ENCODE peak calls at places on chromosomes 13 and 19, in five cellular contexts. B is fibroblast of lung; D is A673; Z is CD8-positive, alpha-beta memory T cell; G is pancreas. K is an unnamed sample. For H3K36me3, the result is how much of the 10 kb centered on the place peaks cover.

GRCh38 chr13:74406439-74406838 is 272.2 kb upstream of the KLF12 start:
- DNase-seq in D (peak), Z (no peak), G (no peak), B (no peak), K (no peak)

GRCh38 chr19:40335101-40335500 is 13.1 kb downstream of the C19orf47 start:
- DNase-seq in G (no peak), Z (no peak), D (no peak), B (no peak), K (no peak)

GRCh38 chr13:31409678-31410356 is 210.0 kb downstream of the B3GLCT start:
- DNase-seq in G (no peak), Z (no peak), B (peak), D (peak), K (no peak)

GRCh38 chr13:85080726-85081125 is 718.5 kb downstream of the SLITRK6 start:
- DNase-seq in Z (no peak), B (no peak), D (no peak), G (no peak), K (no peak)

GRCh38 chr19:35225951-35226350 is 2.6 kb downstream of the FAM187B start:
- DNase-seq in Z (no peak), G (no peak), D (no peak), B (no peak), K (peak)

GRCh38 chr19:35164418-35164817 is 9.9 kb downstream of the FXYD5 start:
- DNase-seq in D (no peak), B (peak), G (no peak), Z (no peak), K (no peak)

GRCh38 chr19:40776966-40777794 is 867 bp upstream of the RAB4B start:
- DNase-seq in D (peak), Z (peak), B (peak), G (peak), K (peak)

GRCh38 chr19:56765107-56765506 is 75.4 kb downstream of the PEG3 start:
- DNase-seq in G (peak), B (no peak), D (peak), Z (no peak), K (peak)

GRCh38 chr13:94248454-94249233 is 230.8 kb downstream of the DCT start:
- DNase-seq in Z (no peak), B (peak), G (no peak), D (no peak), K (no peak)

GRCh38 chr19:48421548-48421947 is 24.2 kb upstream of the GRWD1 start:
- DNase-seq in Z (no peak), B (no peak), D (no peak), G (no peak), K (no peak)

GRCh38 chr19:54179921-54180452 is 7.0 kb upstream of the TMC4 start:
- DNase-seq in B (peak), Z (no peak), G (no peak), D (peak), K (peak)
- H3K27ac ChIP-seq in B (peak), Z (no peak), G (no peak), D (no peak), K (no peak)

DNA sequence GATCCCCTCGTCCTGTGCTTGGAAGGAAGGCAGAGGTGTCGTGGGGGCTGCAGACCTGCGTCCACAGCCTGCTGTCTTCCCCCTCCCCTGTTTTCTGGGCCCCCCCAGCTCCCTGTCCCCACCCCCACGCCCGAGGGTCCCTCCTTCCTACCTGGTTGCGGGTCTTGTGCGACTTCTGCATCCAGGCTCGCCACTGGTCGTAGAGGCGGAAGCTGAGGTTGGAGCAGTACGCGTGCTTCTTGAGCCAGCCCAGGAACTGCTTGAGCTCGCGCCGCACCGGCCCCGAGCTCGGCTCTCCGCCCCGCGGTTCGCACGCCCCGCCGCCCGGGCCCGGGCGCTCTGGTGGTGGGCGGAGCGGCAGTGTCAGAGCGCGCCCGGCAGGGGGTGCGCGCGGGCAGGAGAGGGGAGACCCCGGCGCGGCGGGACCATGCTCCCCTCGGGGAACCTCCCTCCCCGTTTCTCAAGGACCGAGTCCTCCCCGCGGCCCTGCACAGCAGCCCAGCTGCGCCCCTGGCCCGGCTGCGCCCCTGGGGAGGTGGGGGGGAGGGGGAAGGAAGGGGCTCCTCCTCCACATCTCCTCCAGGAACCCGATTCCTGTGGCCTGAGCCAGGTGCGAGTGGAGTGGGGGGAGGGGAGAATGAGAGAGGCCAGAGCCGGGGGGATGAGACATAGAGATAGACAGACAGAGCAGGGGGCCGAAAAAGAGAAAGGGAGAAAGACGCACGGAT is 5.7 kb downstream of the REX1BD start:
- DNase-seq in Z (peak), G (peak), B (peak), D (peak), K (peak)
- H3K4me3 ChIP-seq in Z (peak), G (no peak), B (peak), D (peak), K (no peak)

DNA sequence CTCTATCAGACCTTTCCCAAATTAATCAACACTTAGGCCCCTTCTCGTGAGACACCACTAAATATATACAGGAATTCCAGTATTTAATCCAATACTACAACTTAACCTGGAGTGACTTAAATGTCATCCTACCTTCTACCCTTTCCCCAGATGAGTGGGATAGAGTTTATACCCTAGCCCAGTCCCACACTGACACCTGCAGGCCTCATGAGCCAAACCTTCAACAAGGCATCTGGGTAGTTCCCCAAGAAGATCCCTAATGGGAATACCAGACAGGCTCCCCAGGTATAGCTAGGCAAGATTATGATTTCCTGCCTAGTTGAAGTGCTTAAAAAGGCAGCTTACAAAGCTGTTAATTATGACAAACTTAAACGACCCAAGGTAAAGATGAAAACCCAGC is 15.9 kb downstream of the ZNF83 start:
- DNase-seq in G (no peak), B (no peak), D (no peak), Z (no peak), K (no peak)
- H3K36me3 ChIP-seq in G (under half), B (under half), D (under half), Z (under half), K (under half)

GRCh38 chr13:108812165-108812564 is 182.8 kb downstream of the MYO16 start:
- DNase-seq in B (no peak), G (no peak), D (no peak), Z (no peak), K (no peak)

DNA sequence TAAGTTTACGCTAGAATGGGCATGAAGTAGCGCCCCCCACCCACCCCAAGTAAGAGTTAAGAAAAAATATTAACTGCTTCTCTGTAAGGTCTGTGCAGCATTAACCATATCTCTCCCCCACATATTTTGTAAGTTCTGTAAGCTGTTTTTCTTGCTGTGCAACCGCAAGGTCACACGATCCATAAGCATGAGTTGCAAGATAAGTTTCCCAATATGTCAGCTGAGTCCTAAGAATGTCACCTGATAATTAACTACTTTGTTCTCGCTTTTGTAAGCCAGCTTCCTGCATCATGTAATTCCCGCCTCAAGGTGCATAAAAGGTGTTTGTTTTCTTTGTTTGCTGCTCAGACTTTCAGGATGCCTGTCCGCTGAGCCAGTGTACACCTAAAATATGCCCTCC is 187.0 kb downstream of the MYO16 start:
- DNase-seq in Z (no peak), B (no peak), G (no peak), D (no peak), K (no peak)
- H3K27ac ChIP-seq in Z (no peak), B (no peak), G (no peak), D (no peak), K (no peak)

GRCh38 chr19:2252481-2253105 is 3.5 kb downstream of the AMH start:
- DNase-seq in G (peak), B (no peak), D (no peak), Z (no peak), K (no peak)
- H3K4me3 ChIP-seq in G (no peak), B (no peak), D (no peak), Z (peak), K (no peak)